ENCODE peak calls at places on chromosomes 16 and 17, in five cellular contexts. H is GM13976, G is NCI-H2081, S is NCI-H1105 treated with DMSO at 0.1 percent for 48 hours, L is Caki2. C is an unnamed sample.
A peak's percentile ranks its signal among the peaks of the same experiment; 100 is the strongest.

GRCh38 chr16:67666538-67667433 is at the start of the genes C16orf86 and ENKD1:
- DNase-seq in H (peak; percentile 96), S (peak; percentile 59), L (no peak), G (peak; percentile 67), C (peak; percentile 94)

GRCh38 chr17:75194879-75195278 is 10.6 kb upstream of the NUP85 start:
- DNase-seq in S (no peak), H (no peak), L (peak; percentile 97), G (no peak), C (peak; percentile 17)

GRCh38 chr17:9356488-9356911 is 219.1 kb downstream of the STX8 start:
- DNase-seq in H (no peak), S (peak; percentile 6), L (no peak), G (peak; percentile 62), C (no peak)

GRCh38 chr17:73706428-73706827 is 62.2 kb upstream of the SDK2 start:
- DNase-seq in L (no peak), G (no peak), S (no peak), H (no peak), C (no peak)

GRCh38 chr17:29078183-29079045 is 35.5 kb downstream of the PIPOX start:
- DNase-seq in H (no peak), S (no peak), G (peak; percentile 63), L (peak; percentile 75), C (no peak)

GRCh38 chr17:57440522-57441269 is 184.4 kb downstream of the MSI2 start:
- DNase-seq in G (peak; percentile 60), S (peak; percentile 37), H (peak; percentile 81), L (peak; percentile 75), C (peak; percentile 75)

GRCh38 chr17:44987194-44987882 is 19.2 kb upstream of the C1QL1 start:
- DNase-seq in S (no peak), G (no peak), H (no peak), L (no peak), C (no peak)

GRCh38 chr16:52515068-52515671 is 31.8 kb downstream of the TOX3 start:
- DNase-seq in L (no peak), S (peak; percentile 99), G (peak; percentile 64), H (no peak), C (no peak)

C was measured in hepatic stellate cell.